ENCODE peak calls at places on chromosomes 2 and 18, in five cellular contexts. U is A549, H is MM.1S, D is heart right ventricle, L is right lobe of liver. T is an unnamed sample. For H3K4me1, the result is how much of the 10 kb centered on the place peaks cover.

GRCh38 chr2:231933916-231934401 is 7.8 kb upstream of the NPPC start:
- DNase-seq in U (no peak), H (no peak), D (peak), L (no peak), T (no peak)

GRCh38 chr2:43737855-43738254 is 36.0 kb upstream of the DYNC2LI1 start:
- DNase-seq in U (no peak), H (no peak), D (no peak), L (no peak), T (no peak)

GRCh38 chr18:46809145-46809544 is 52.3 kb upstream of the ST8SIA5 start:
- DNase-seq in U (no peak), H (no peak), D (no peak), L (no peak), T (no peak)

GRCh38 chr2:105977212-105977611 is 216.9 kb downstream of the UXS1 start:
- DNase-seq in U (peak), H (no peak), D (no peak), L (no peak), T (no peak)

GRCh38 chr18:44740000-44740399 is 59.3 kb downstream of the SETBP1 start:
- DNase-seq in U (no peak), H (no peak), D (no peak), L (no peak), T (no peak)

GRCh38 chr2:202387608-202388342 is 11.6 kb downstream of the BMPR2 start:
- DNase-seq in U (no peak), H (no peak), D (no peak), L (no peak), T (no peak)

GRCh38 chr2:169573974-169574299 is 272 bp upstream of the FASTKD1 start:
- DNase-seq in U (no peak), H (no peak), D (no peak), L (no peak), T (no peak)

GRCh38 chr18:22336406-22336805 is 81.3 kb downstream of the CTAGE1 start:
- DNase-seq in U (no peak), H (no peak), D (no peak), L (no peak), T (no peak)

GRCh38 chr2:60356346-60356745 is 197.1 kb downstream of the BCL11A start:
- DNase-seq in U (no peak), H (peak), D (no peak), L (no peak), T (no peak)

GRCh38 chr2:217415316-217415715 is 555.5 kb upstream of the TNP1 start:
- DNase-seq in U (no peak), H (no peak), D (no peak), L (no peak), T (no peak)

GRCh38 chr2:217413193-217413592 is 553.3 kb upstream of the TNP1 start:
- DNase-seq in U (no peak), H (no peak), D (no peak), L (no peak), T (no peak)

GRCh38 chr2:217412299-217412698 is 552.4 kb upstream of the TNP1 start:
- DNase-seq in U (no peak), H (no peak), D (no peak), L (no peak), T (no peak)

GRCh38 chr2:217412721-217413120 is 552.9 kb upstream of the TNP1 start:
- DNase-seq in U (no peak), H (no peak), D (no peak), L (no peak), T (no peak)

GRCh38 chr2:217414429-217414828 is 554.6 kb upstream of the TNP1 start:
- DNase-seq in U (no peak), H (no peak), D (no peak), L (no peak), T (no peak)
- H3K4me1 ChIP-seq in U (under half), H (under half), D (under half), L (under half), T (under half)

DNA sequence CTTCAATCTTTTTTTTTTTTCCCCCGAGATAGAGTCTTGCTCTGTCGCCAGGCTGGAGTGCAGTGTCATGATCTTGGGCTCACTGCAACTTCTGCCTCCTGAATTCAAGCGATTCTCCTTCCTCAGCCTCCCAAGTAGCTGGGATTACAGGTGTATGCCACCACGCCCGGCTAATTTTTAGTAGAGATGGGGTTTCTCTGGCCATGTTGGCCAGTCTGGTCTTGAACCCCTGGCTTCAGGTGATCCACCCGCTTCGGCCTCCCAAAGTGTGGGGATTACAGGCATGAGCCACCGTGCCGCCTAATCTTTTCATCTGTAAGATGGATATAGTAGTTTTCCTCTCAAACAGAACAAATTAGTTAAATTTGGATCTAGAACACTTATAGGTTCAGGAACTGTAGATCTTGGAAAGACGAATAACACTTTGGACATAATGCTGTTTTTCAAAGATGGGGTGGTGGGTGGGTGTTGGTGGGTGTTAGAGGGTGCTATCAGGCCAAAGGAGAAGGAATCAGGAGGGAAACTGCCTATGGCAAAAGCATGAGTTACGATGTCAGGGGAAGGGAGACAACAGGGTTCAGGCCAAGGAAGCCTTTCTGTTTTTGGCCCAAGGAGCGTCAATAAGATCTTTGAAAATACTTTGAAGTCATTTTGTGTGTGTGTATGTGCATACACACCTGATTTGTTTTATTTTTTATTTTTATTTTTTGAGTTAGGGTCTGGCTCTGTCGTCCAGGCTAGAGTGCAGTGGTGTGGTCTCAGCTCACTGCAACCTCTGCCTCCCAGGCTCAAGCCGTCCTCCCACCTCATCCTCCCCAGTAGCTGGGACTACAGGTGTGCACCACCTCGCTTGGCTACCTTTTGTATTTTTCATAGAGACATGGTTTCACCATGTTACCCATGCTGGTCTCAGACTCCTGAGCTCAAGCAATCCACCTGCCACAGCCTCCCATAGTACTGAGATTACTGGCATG is 6.8 kb downstream of the RPL37A start:
- DNase-seq in U (no peak), H (no peak), D (no peak), L (no peak), T (no peak)
- H3K27ac ChIP-seq in U (no peak), H (no peak), D (no peak), L (no peak), T (no peak)

GRCh38 chr2:63023444-63023843 is 27.2 kb upstream of the OTX1 start:
- DNase-seq in U (peak), H (peak), D (no peak), L (no peak), T (no peak)
- TF ChIP-seq CTCF in U (peak), H (peak), D (peak), L (peak), T (no peak)

GRCh38 chr2:40452-40851 is 5.9 kb downstream of the FAM110C start:
- DNase-seq in U (no peak), H (no peak), D (no peak), L (no peak), T (no peak)

GRCh38 chr2:42788-43187 is 3.5 kb downstream of the FAM110C start:
- DNase-seq in U (no peak), H (no peak), D (no peak), L (no peak), T (no peak)

GRCh38 chr2:35846-36245 is 10.5 kb downstream of the FAM110C start:
- DNase-seq in U (no peak), H (no peak), D (no peak), L (no peak), T (no peak)

GRCh38 chr2:33620-34019 is 12.7 kb downstream of the FAM110C start:
- DNase-seq in U (no peak), H (peak), D (no peak), L (no peak), T (no peak)

GRCh38 chr2:38155-38554 is 8.2 kb downstream of the FAM110C start:
- DNase-seq in U (peak), H (no peak), D (no peak), L (no peak), T (no peak)
- H3K4me1 ChIP-seq in U (under half), H (under half), D (under half), L (under half), T (half or more)

GRCh38 chr2:69482471-69482870 is 45.2 kb upstream of the NFU1 start:
- DNase-seq in U (no peak), H (no peak), D (no peak), L (no peak), T (no peak)
- H3K27ac ChIP-seq in U (no peak), H (no peak), D (no peak), L (no peak), T (no peak)

GRCh38 chr18:58687871-58688308 is 16.6 kb downstream of the MALT1 start:
- DNase-seq in U (no peak), H (no peak), D (no peak), L (no peak), T (no peak)

GRCh38 chr18:58682429-58683069 is 11.3 kb downstream of the MALT1 start:
- DNase-seq in U (no peak), H (no peak), D (peak), L (peak), T (no peak)
- TF ChIP-seq CTCF in U (no peak), H (no peak), D (no peak), L (no peak), T (no peak)

GRCh38 chr2:36478999-36479398 is 119.0 kb downstream of the FEZ2 start:
- DNase-seq in U (no peak), H (peak), D (no peak), L (no peak), T (no peak)

GRCh38 chr2:36481709-36482108 is 116.3 kb downstream of the FEZ2 start:
- DNase-seq in U (no peak), H (no peak), D (no peak), L (no peak), T (no peak)

GRCh38 chr2:36480028-36480427 is 117.9 kb downstream of the FEZ2 start:
- DNase-seq in U (no peak), H (no peak), D (no peak), L (no peak), T (no peak)

GRCh38 chr2:36479406-36479805 is 118.6 kb downstream of the FEZ2 start:
- DNase-seq in U (no peak), H (no peak), D (no peak), L (no peak), T (no peak)

GRCh38 chr2:36480596-36480995 is 117.4 kb downstream of the FEZ2 start:
- DNase-seq in U (no peak), H (no peak), D (no peak), L (no peak), T (no peak)
- H3K4me1 ChIP-seq in U (half or more), H (under half), D (under half), L (under half), T (under half)

DNA sequence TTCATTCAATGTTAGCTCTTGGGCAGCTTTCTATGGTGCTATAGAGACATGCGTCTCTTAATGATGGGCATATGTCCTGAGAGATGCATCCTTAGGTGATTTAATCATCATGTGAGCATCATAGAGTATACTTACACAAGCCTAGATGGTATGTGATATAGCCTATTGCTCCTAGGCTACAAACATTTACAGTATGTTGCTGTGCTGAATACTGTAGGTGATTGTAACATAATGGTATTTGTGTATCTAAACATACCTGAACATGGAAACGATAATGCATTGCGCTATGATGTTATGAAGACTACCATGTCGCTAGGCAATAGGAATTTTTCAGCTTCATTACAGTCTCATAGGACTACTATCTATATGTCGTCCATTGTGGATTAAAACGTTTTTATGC is 89.4 kb downstream of the ARHGAP15 start:
- DNase-seq in U (no peak), H (no peak), D (no peak), L (no peak), T (no peak)
- H3K27ac ChIP-seq in U (no peak), H (no peak), D (no peak), L (no peak), T (no peak)